ENCODE peak calls at places on chromosomes 1 and 21, in eight cellular contexts. One of them, this sample, is unnamed.

GRCh38 chr1:50183734-50184133 is 75.0 kb downstream of the ELAVL4 start:
- DNase-seq in cardiac fibroblast: no peak
- DNase-seq in NCI-H226: no peak
- DNase-seq in foreskin fibroblast: no peak
- DNase-seq in NB4: peak; percentile 32
- DNase-seq in GM20000: no peak
- DNase-seq in stimulated activated CD4-positive, alpha-beta T cell treated with anti-CD3 and anti-CD28 coated beads, Interleukin-4, amount 100 ng/mL, for 1 hour: no peak
- DNase-seq in sciatic nerve: no peak
- DNase-seq in this sample: no peak

GRCh38 chr1:161420763-161421455 is 53.2 kb upstream of the CFAP126 start:
- DNase-seq in cardiac fibroblast: no peak
- DNase-seq in GM20000: no peak
- DNase-seq in NB4: no peak
- DNase-seq in sciatic nerve: no peak
- DNase-seq in foreskin fibroblast: no peak
- DNase-seq in NCI-H226: no peak
- DNase-seq in stimulated activated CD4-positive, alpha-beta T cell treated with anti-CD3 and anti-CD28 coated beads, Interleukin-4, amount 100 ng/mL, for 1 hour: no peak
- DNase-seq in this sample: no peak

GRCh38 chr1:86913399-86913895 is 479 bp downstream of the SELENOF start:
- DNase-seq in NCI-H226: no peak
- DNase-seq in cardiac fibroblast: peak; percentile 52
- DNase-seq in GM20000: peak; percentile 39
- DNase-seq in stimulated activated CD4-positive, alpha-beta T cell treated with anti-CD3 and anti-CD28 coated beads, Interleukin-4, amount 100 ng/mL, for 1 hour: peak; percentile 25
- DNase-seq in NB4: peak; percentile 64
- DNase-seq in sciatic nerve: no peak
- DNase-seq in foreskin fibroblast: peak; percentile 46
- DNase-seq in this sample: peak; percentile 19

GRCh38 chr1:27795601-27796000 is 22.6 kb downstream of the STX12 start:
- DNase-seq in GM20000: no peak
- DNase-seq in foreskin fibroblast: no peak
- DNase-seq in NCI-H226: no peak
- DNase-seq in stimulated activated CD4-positive, alpha-beta T cell treated with anti-CD3 and anti-CD28 coated beads, Interleukin-4, amount 100 ng/mL, for 1 hour: no peak
- DNase-seq in sciatic nerve: no peak
- DNase-seq in cardiac fibroblast: no peak
- DNase-seq in NB4: no peak
- DNase-seq in this sample: no peak

GRCh38 chr1:229058111-229058551 is 212.8 kb upstream of the RAB4A start:
- DNase-seq in sciatic nerve: no peak
- DNase-seq in foreskin fibroblast: no peak
- DNase-seq in NCI-H226: no peak
- DNase-seq in GM20000: no peak
- DNase-seq in cardiac fibroblast: no peak
- DNase-seq in stimulated activated CD4-positive, alpha-beta T cell treated with anti-CD3 and anti-CD28 coated beads, Interleukin-4, amount 100 ng/mL, for 1 hour: peak; percentile 17
- DNase-seq in NB4: no peak
- DNase-seq in this sample: no peak

GRCh38 chr1:10539411-10540043 is 64.8 kb downstream of the PEX14 start:
- DNase-seq in cardiac fibroblast: peak; percentile 74
- DNase-seq in NB4: no peak
- DNase-seq in foreskin fibroblast: no peak
- DNase-seq in stimulated activated CD4-positive, alpha-beta T cell treated with anti-CD3 and anti-CD28 coated beads, Interleukin-4, amount 100 ng/mL, for 1 hour: no peak
- DNase-seq in GM20000: no peak
- DNase-seq in sciatic nerve: no peak
- DNase-seq in NCI-H226: no peak
- DNase-seq in this sample: no peak

GRCh38 chr1:35707253-35708178 is 11.2 kb downstream of the C1orf216 start:
- DNase-seq in stimulated activated CD4-positive, alpha-beta T cell treated with anti-CD3 and anti-CD28 coated beads, Interleukin-4, amount 100 ng/mL, for 1 hour: peak; percentile 40
- DNase-seq in NCI-H226: no peak
- DNase-seq in foreskin fibroblast: peak; percentile 34
- DNase-seq in cardiac fibroblast: no peak
- DNase-seq in sciatic nerve: no peak
- DNase-seq in NB4: peak; percentile 60
- DNase-seq in GM20000: peak; percentile 77
- DNase-seq in this sample: no peak

GRCh38 chr1:236070753-236071152 is 5.9 kb upstream of the NID1 start:
- DNase-seq in foreskin fibroblast: no peak
- DNase-seq in NB4: no peak
- DNase-seq in cardiac fibroblast: no peak
- DNase-seq in stimulated activated CD4-positive, alpha-beta T cell treated with anti-CD3 and anti-CD28 coated beads, Interleukin-4, amount 100 ng/mL, for 1 hour: no peak
- DNase-seq in sciatic nerve: no peak
- DNase-seq in NCI-H226: no peak
- DNase-seq in GM20000: no peak
- DNase-seq in this sample: no peak

GRCh38 chr1:76668046-76668445 is 199.2 kb upstream of the ST6GALNAC5 start:
- DNase-seq in NB4: no peak
- DNase-seq in cardiac fibroblast: no peak
- DNase-seq in stimulated activated CD4-positive, alpha-beta T cell treated with anti-CD3 and anti-CD28 coated beads, Interleukin-4, amount 100 ng/mL, for 1 hour: no peak
- DNase-seq in GM20000: no peak
- DNase-seq in foreskin fibroblast: peak; percentile 1
- DNase-seq in sciatic nerve: no peak
- DNase-seq in NCI-H226: no peak
- DNase-seq in this sample: peak; percentile 89

GRCh38 chr1:9282436-9282955 is 10.2 kb upstream of the SPSB1 start:
- DNase-seq in stimulated activated CD4-positive, alpha-beta T cell treated with anti-CD3 and anti-CD28 coated beads, Interleukin-4, amount 100 ng/mL, for 1 hour: no peak
- DNase-seq in sciatic nerve: no peak
- DNase-seq in NCI-H226: no peak
- DNase-seq in GM20000: no peak
- DNase-seq in cardiac fibroblast: no peak
- DNase-seq in NB4: no peak
- DNase-seq in foreskin fibroblast: no peak
- DNase-seq in this sample: no peak

GRCh38 chr1:30446100-30446499 is 277.3 kb downstream of the MATN1 start:
- DNase-seq in sciatic nerve: no peak
- DNase-seq in NB4: no peak
- DNase-seq in cardiac fibroblast: no peak
- DNase-seq in stimulated activated CD4-positive, alpha-beta T cell treated with anti-CD3 and anti-CD28 coated beads, Interleukin-4, amount 100 ng/mL, for 1 hour: no peak
- DNase-seq in foreskin fibroblast: no peak
- DNase-seq in GM20000: no peak
- DNase-seq in NCI-H226: no peak
- DNase-seq in this sample: no peak

GRCh38 chr1:56573311-56573710 is 6.1 kb downstream of the PLPP3 start:
- DNase-seq in NB4: no peak
- DNase-seq in GM20000: no peak
- DNase-seq in foreskin fibroblast: no peak
- DNase-seq in cardiac fibroblast: no peak
- DNase-seq in sciatic nerve: no peak
- DNase-seq in NCI-H226: no peak
- DNase-seq in stimulated activated CD4-positive, alpha-beta T cell treated with anti-CD3 and anti-CD28 coated beads, Interleukin-4, amount 100 ng/mL, for 1 hour: no peak
- DNase-seq in this sample: no peak

GRCh38 chr1:54278941-54279422 is 79.0 kb downstream of the MRPL37 start:
- DNase-seq in stimulated activated CD4-positive, alpha-beta T cell treated with anti-CD3 and anti-CD28 coated beads, Interleukin-4, amount 100 ng/mL, for 1 hour: no peak
- DNase-seq in GM20000: no peak
- DNase-seq in NCI-H226: peak; percentile 18
- DNase-seq in NB4: no peak
- DNase-seq in cardiac fibroblast: peak; percentile 58
- DNase-seq in sciatic nerve: no peak
- DNase-seq in foreskin fibroblast: peak; percentile 20
- DNase-seq in this sample: no peak

GRCh38 chr1:234848972-234849641 is 239.1 kb upstream of the IRF2BP2 start:
- DNase-seq in NB4: peak; percentile 89
- DNase-seq in cardiac fibroblast: peak; percentile 40
- DNase-seq in foreskin fibroblast: peak; percentile 66
- DNase-seq in sciatic nerve: no peak
- DNase-seq in GM20000: no peak
- DNase-seq in NCI-H226: no peak
- DNase-seq in stimulated activated CD4-positive, alpha-beta T cell treated with anti-CD3 and anti-CD28 coated beads, Interleukin-4, amount 100 ng/mL, for 1 hour: no peak
- DNase-seq in this sample: no peak

GRCh38 chr1:203271962-203272632 is 33.2 kb upstream of the BTG2 start:
- DNase-seq in sciatic nerve: peak; percentile 75
- DNase-seq in NCI-H226: no peak
- DNase-seq in NB4: no peak
- DNase-seq in GM20000: no peak
- DNase-seq in stimulated activated CD4-positive, alpha-beta T cell treated with anti-CD3 and anti-CD28 coated beads, Interleukin-4, amount 100 ng/mL, for 1 hour: no peak
- DNase-seq in foreskin fibroblast: no peak
- DNase-seq in cardiac fibroblast: peak; percentile 29
- DNase-seq in this sample: no peak

GRCh38 chr1:118335372-118335771 is 150.3 kb upstream of the SPAG17 start:
- DNase-seq in GM20000: peak; percentile 20
- DNase-seq in foreskin fibroblast: no peak
- DNase-seq in cardiac fibroblast: peak; percentile 17
- DNase-seq in sciatic nerve: no peak
- DNase-seq in NB4: no peak
- DNase-seq in NCI-H226: no peak
- DNase-seq in stimulated activated CD4-positive, alpha-beta T cell treated with anti-CD3 and anti-CD28 coated beads, Interleukin-4, amount 100 ng/mL, for 1 hour: no peak
- DNase-seq in this sample: no peak

GRCh38 chr1:1262759-1263158 is 10.9 kb downstream of the UBE2J2 start:
- DNase-seq in NCI-H226: no peak
- DNase-seq in cardiac fibroblast: no peak
- DNase-seq in stimulated activated CD4-positive, alpha-beta T cell treated with anti-CD3 and anti-CD28 coated beads, Interleukin-4, amount 100 ng/mL, for 1 hour: no peak
- DNase-seq in foreskin fibroblast: no peak
- DNase-seq in sciatic nerve: no peak
- DNase-seq in NB4: no peak
- DNase-seq in GM20000: no peak
- DNase-seq in this sample: no peak

GRCh38 chr1:26949266-26949925 is 10.9 kb downstream of the KDF1 start:
- DNase-seq in cardiac fibroblast: peak; percentile 55
- DNase-seq in stimulated activated CD4-positive, alpha-beta T cell treated with anti-CD3 and anti-CD28 coated beads, Interleukin-4, amount 100 ng/mL, for 1 hour: no peak
- DNase-seq in NB4: no peak
- DNase-seq in GM20000: no peak
- DNase-seq in NCI-H226: peak; percentile 14
- DNase-seq in foreskin fibroblast: peak; percentile 65
- DNase-seq in sciatic nerve: no peak
- DNase-seq in this sample: no peak

GRCh38 chr21:42593815-42594157 is 59.6 kb upstream of the PDE9A start:
- DNase-seq in NCI-H226: no peak
- DNase-seq in stimulated activated CD4-positive, alpha-beta T cell treated with anti-CD3 and anti-CD28 coated beads, Interleukin-4, amount 100 ng/mL, for 1 hour: no peak
- DNase-seq in sciatic nerve: no peak
- DNase-seq in cardiac fibroblast: no peak
- DNase-seq in GM20000: no peak
- DNase-seq in NB4: no peak
- DNase-seq in foreskin fibroblast: no peak
- DNase-seq in this sample: no peak

GRCh38 chr1:191707288-191707687 is 451.0 kb upstream of the RGS18 start:
- DNase-seq in sciatic nerve: no peak
- DNase-seq in foreskin fibroblast: peak; percentile 44
- DNase-seq in cardiac fibroblast: peak; percentile 3
- DNase-seq in stimulated activated CD4-positive, alpha-beta T cell treated with anti-CD3 and anti-CD28 coated beads, Interleukin-4, amount 100 ng/mL, for 1 hour: no peak
- DNase-seq in NCI-H226: no peak
- DNase-seq in NB4: no peak
- DNase-seq in GM20000: no peak
- DNase-seq in this sample: peak; percentile 80

GRCh38 chr1:7292714-7293419 is 478.2 kb upstream of the VAMP3 start:
- DNase-seq in NCI-H226: no peak
- DNase-seq in foreskin fibroblast: no peak
- DNase-seq in stimulated activated CD4-positive, alpha-beta T cell treated with anti-CD3 and anti-CD28 coated beads, Interleukin-4, amount 100 ng/mL, for 1 hour: no peak
- DNase-seq in sciatic nerve: no peak
- DNase-seq in cardiac fibroblast: no peak
- DNase-seq in NB4: no peak
- DNase-seq in GM20000: no peak
- DNase-seq in this sample: no peak

GRCh38 chr21:37915941-37916794 is at the start of gene KCNJ6:
- DNase-seq in foreskin fibroblast: peak; percentile 82
- DNase-seq in stimulated activated CD4-positive, alpha-beta T cell treated with anti-CD3 and anti-CD28 coated beads, Interleukin-4, amount 100 ng/mL, for 1 hour: no peak
- DNase-seq in GM20000: no peak
- DNase-seq in cardiac fibroblast: peak; percentile 51
- DNase-seq in sciatic nerve: no peak
- DNase-seq in NB4: peak; percentile 6
- DNase-seq in NCI-H226: no peak
- DNase-seq in this sample: no peak

GRCh38 chr1:55970711-55971110 is 608.7 kb downstream of the PLPP3 start:
- DNase-seq in GM20000: no peak
- DNase-seq in NB4: no peak
- DNase-seq in NCI-H226: no peak
- DNase-seq in stimulated activated CD4-positive, alpha-beta T cell treated with anti-CD3 and anti-CD28 coated beads, Interleukin-4, amount 100 ng/mL, for 1 hour: no peak
- DNase-seq in sciatic nerve: no peak
- DNase-seq in cardiac fibroblast: peak; percentile 54
- DNase-seq in foreskin fibroblast: peak; percentile 19
- DNase-seq in this sample: peak; percentile 16

GRCh38 chr1:51343624-51344023 is 13.3 kb upstream of the TTC39A start:
- DNase-seq in foreskin fibroblast: no peak
- DNase-seq in NCI-H226: no peak
- DNase-seq in stimulated activated CD4-positive, alpha-beta T cell treated with anti-CD3 and anti-CD28 coated beads, Interleukin-4, amount 100 ng/mL, for 1 hour: no peak
- DNase-seq in GM20000: no peak
- DNase-seq in sciatic nerve: peak; percentile 30
- DNase-seq in cardiac fibroblast: no peak
- DNase-seq in NB4: no peak
- DNase-seq in this sample: no peak

GRCh38 chr1:99992760-99993467 is 23.1 kb downstream of the SLC35A3 start:
- DNase-seq in sciatic nerve: no peak
- DNase-seq in stimulated activated CD4-positive, alpha-beta T cell treated with anti-CD3 and anti-CD28 coated beads, Interleukin-4, amount 100 ng/mL, for 1 hour: no peak
- DNase-seq in cardiac fibroblast: no peak
- DNase-seq in GM20000: no peak
- DNase-seq in foreskin fibroblast: no peak
- DNase-seq in NB4: peak; percentile 11
- DNase-seq in NCI-H226: no peak
- DNase-seq in this sample: no peak

GRCh38 chr1:200206340-200206739 is 178.8 kb downstream of the NR5A2 start:
- DNase-seq in foreskin fibroblast: peak; percentile 81
- DNase-seq in cardiac fibroblast: peak; percentile 15
- DNase-seq in sciatic nerve: no peak
- DNase-seq in GM20000: no peak
- DNase-seq in stimulated activated CD4-positive, alpha-beta T cell treated with anti-CD3 and anti-CD28 coated beads, Interleukin-4, amount 100 ng/mL, for 1 hour: no peak
- DNase-seq in NB4: peak; percentile 16
- DNase-seq in NCI-H226: peak; percentile 84
- DNase-seq in this sample: no peak

GRCh38 chr1:68147534-68147933 is 84.8 kb downstream of the WLS start:
- DNase-seq in cardiac fibroblast: no peak
- DNase-seq in sciatic nerve: no peak
- DNase-seq in NB4: no peak
- DNase-seq in foreskin fibroblast: no peak
- DNase-seq in GM20000: no peak
- DNase-seq in NCI-H226: no peak
- DNase-seq in stimulated activated CD4-positive, alpha-beta T cell treated with anti-CD3 and anti-CD28 coated beads, Interleukin-4, amount 100 ng/mL, for 1 hour: no peak
- DNase-seq in this sample: no peak

GRCh38 chr21:37367301-37367757 is 756 bp downstream of the DYRK1A start:
- DNase-seq in foreskin fibroblast: no peak
- DNase-seq in NCI-H226: no peak
- DNase-seq in sciatic nerve: no peak
- DNase-seq in NB4: no peak
- DNase-seq in GM20000: peak; percentile 30
- DNase-seq in cardiac fibroblast: no peak
- DNase-seq in stimulated activated CD4-positive, alpha-beta T cell treated with anti-CD3 and anti-CD28 coated beads, Interleukin-4, amount 100 ng/mL, for 1 hour: peak; percentile 33
- DNase-seq in this sample: no peak